ENCODE peak calls at places on chromosomes 5 and 9, in four cellular contexts. One of them, this sample, is unnamed.

GRCh38 chr5:23025604-23026003 is 172.5 kb upstream of the CDH12 start:
- DNase-seq in HepG2: no peak
- DNase-seq in GM12878: no peak
- DNase-seq in K562: no peak
- DNase-seq in this sample: no peak

GRCh38 chr5:59021286-59021673 is 438.4 kb downstream of the RAB3C start:
- DNase-seq in HepG2: no peak
- DNase-seq in GM12878: no peak
- DNase-seq in K562: no peak
- DNase-seq in this sample: no peak

GRCh38 chr5:177116631-177117373 is 16.8 kb upstream of the NSD1 start:
- DNase-seq in HepG2: no peak
- DNase-seq in GM12878: no peak
- DNase-seq in K562: peak
- DNase-seq in this sample: no peak

GRCh38 chr9:106920701-106921283 is 57.8 kb downstream of the ZNF462 start:
- DNase-seq in HepG2: peak
- DNase-seq in GM12878: no peak
- DNase-seq in K562: no peak
- DNase-seq in this sample: no peak

GRCh38 chr5:1484416-1485319 is 39.1 kb downstream of the LPCAT1 start:
- DNase-seq in HepG2: no peak
- DNase-seq in GM12878: peak
- DNase-seq in K562: no peak
- DNase-seq in this sample: no peak

GRCh38 chr5:17400724-17401508 is 97.1 kb upstream of the TAF11L2 start:
- DNase-seq in HepG2: no peak
- DNase-seq in GM12878: no peak
- DNase-seq in K562: no peak
- DNase-seq in this sample: no peak

GRCh38 chr5:151098185-151098813 is 17.5 kb upstream of the TNIP1 start:
- DNase-seq in HepG2: no peak
- DNase-seq in GM12878: no peak
- DNase-seq in K562: no peak
- DNase-seq in this sample: no peak

GRCh38 chr5:83450183-83450839 is 21.2 kb upstream of the VCAN start:
- DNase-seq in HepG2: no peak
- DNase-seq in GM12878: no peak
- DNase-seq in K562: no peak
- DNase-seq in this sample: peak

GRCh38 chr9:111066427-111066826 is 28.2 kb upstream of the LPAR1 start:
- DNase-seq in HepG2: no peak
- DNase-seq in GM12878: no peak
- DNase-seq in K562: no peak
- DNase-seq in this sample: no peak

GRCh38 chr5:64861281-64861680 is 92.6 kb downstream of the CWC27 start:
- DNase-seq in HepG2: no peak
- DNase-seq in GM12878: no peak
- DNase-seq in K562: no peak
- DNase-seq in this sample: no peak

GRCh38 chr5:58775699-58776098 is 192.8 kb downstream of the RAB3C start:
- DNase-seq in HepG2: no peak
- DNase-seq in GM12878: peak
- DNase-seq in K562: no peak
- DNase-seq in this sample: no peak

GRCh38 chr5:64939772-64940510 is 171.2 kb downstream of the CWC27 start:
- DNase-seq in HepG2: peak
- DNase-seq in GM12878: no peak
- DNase-seq in K562: peak
- DNase-seq in this sample: peak

GRCh38 chr5:159866093-159866492 is 50.2 kb upstream of the ADRA1B start:
- DNase-seq in HepG2: no peak
- DNase-seq in GM12878: no peak
- DNase-seq in K562: no peak
- DNase-seq in this sample: no peak

DNA sequence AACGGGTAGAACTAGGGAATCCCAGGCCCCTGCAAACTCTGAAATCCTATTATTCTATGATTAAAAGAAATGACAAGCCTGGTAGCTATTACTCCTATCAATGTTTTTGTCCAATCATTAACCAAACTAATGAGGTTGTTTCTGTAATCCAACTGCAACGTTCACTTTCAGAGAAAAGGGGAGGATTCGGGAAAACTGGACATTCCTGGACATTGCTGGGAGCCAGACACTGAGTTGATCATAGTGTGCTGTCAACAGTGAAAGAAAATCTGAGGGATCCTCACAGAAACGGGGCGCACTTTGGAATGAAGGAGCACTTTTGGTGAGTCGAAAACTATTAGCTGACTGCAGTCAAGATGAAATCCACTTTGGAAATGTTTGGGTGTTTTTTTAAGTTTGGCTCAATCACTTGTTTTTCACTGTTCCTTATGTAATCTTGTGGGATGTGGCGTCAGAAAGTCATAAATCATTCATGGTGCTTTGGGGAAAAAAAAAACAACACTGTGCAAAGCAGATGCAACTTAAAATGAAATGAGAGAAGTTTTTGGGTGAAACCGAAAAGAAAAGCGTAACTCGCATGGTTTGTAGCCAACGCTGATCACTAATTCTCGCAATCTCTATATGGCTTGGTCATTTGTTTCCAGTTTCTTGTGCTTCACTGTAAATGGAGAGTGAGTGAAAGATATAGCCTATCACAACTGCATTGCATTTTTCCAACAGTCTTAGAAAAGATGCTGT is 51.2 kb upstream of the ADRA1B start:
- DNase-seq in HepG2: no peak
- DNase-seq in GM12878: peak
- DNase-seq in K562: no peak
- DNase-seq in this sample: no peak
- TF ChIP-seq CHD4 in HepG2: no peak
- TF ChIP-seq CHD4 in GM12878: no peak
- TF ChIP-seq CHD4 in K562: no peak
- TF ChIP-seq CHD4 in this sample: no peak

GRCh38 chr5:144484124-144484897 is 313.6 kb downstream of the KCTD16 start:
- DNase-seq in HepG2: no peak
- DNase-seq in GM12878: no peak
- DNase-seq in K562: no peak
- DNase-seq in this sample: no peak
- TF ChIP-seq CHD4 in HepG2: no peak
- TF ChIP-seq CHD4 in GM12878: no peak
- TF ChIP-seq CHD4 in K562: no peak
- TF ChIP-seq CHD4 in this sample: no peak

GRCh38 chr9:32968101-32969011 is 33.1 kb downstream of the APTX start:
- DNase-seq in HepG2: peak
- DNase-seq in GM12878: no peak
- DNase-seq in K562: peak
- DNase-seq in this sample: peak
- TF ChIP-seq CHD4 in HepG2: no peak
- TF ChIP-seq CHD4 in GM12878: no peak
- TF ChIP-seq CHD4 in K562: no peak
- TF ChIP-seq CHD4 in this sample: no peak

DNA sequence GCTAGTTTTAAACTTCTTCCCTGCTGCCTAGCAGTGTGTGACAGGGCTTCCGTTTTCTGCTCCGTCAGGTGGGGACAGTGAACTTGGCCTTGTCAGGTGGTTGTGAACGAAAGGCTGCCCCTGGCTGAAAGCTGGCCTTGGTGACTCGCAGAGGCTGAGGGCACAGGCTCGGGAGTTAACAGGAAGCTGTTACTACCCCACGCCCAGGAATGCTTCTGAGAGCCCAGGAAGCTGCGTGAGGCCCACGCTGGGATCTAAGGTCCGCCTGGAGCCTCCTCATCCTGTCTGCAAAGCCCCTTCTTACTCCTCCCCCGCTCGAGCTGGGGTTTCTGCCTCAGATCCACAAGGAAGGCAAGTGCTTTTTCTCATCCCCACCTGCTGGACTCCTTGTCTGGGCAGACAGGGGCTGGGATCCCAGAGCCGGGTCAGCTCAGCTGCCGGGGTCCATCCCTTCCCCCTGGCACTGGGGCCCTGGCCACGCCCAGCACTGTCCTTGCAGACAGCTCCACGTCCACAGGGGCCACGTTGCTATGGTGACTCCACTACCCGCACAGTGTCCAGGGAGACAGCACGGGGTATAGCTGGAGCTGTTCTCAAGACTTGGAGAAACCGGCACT is 124.7 kb upstream of the TBC1D2 start:
- DNase-seq in HepG2: no peak
- DNase-seq in GM12878: peak
- DNase-seq in K562: no peak
- DNase-seq in this sample: peak
- TF ChIP-seq CHD4 in HepG2: no peak
- TF ChIP-seq CHD4 in GM12878: no peak
- TF ChIP-seq CHD4 in K562: no peak
- TF ChIP-seq CHD4 in this sample: no peak

DNA sequence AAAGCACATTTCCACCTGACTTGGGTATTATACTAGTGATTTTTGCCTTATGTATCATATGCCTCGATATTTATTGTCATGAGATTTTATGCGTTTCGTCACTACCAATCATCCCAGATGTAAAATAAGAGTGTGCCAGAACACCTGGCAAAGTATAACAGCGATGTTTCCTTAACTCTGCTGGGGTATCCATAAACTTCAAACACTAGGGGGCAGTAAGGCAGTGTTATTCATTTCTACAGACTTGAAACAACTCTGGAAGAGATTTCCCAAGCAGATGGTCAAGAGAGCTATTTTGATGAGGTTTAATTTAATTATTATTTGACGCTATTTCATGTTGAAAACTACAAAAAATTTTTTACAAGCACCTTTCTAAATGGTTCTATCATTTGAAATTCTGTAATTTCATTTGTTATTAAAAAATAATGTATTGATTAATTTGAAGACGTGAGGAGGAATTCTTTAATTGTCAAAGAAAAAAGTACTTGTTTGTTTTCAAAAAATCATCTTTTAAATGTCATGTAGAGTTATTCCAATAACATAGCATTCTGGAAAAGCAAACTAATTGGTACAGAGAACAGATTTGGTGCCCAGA is 388.5 kb upstream of the CTNND2 start:
- DNase-seq in HepG2: no peak
- DNase-seq in GM12878: no peak
- DNase-seq in K562: peak
- DNase-seq in this sample: peak
- TF ChIP-seq CHD4 in HepG2: no peak
- TF ChIP-seq CHD4 in GM12878: no peak
- TF ChIP-seq CHD4 in K562: no peak
- TF ChIP-seq CHD4 in this sample: no peak

GRCh38 chr9:126514037-126514821 is 99.5 kb upstream of the LMX1B start:
- DNase-seq in HepG2: no peak
- DNase-seq in GM12878: no peak
- DNase-seq in K562: peak
- DNase-seq in this sample: peak
- TF ChIP-seq CHD4 in HepG2: peak
- TF ChIP-seq CHD4 in GM12878: no peak
- TF ChIP-seq CHD4 in K562: no peak
- TF ChIP-seq CHD4 in this sample: no peak

GRCh38 chr9:113998529-113999255 is 79.4 kb downstream of the AMBP start:
- DNase-seq in HepG2: no peak
- DNase-seq in GM12878: no peak
- DNase-seq in K562: no peak
- DNase-seq in this sample: peak
- TF ChIP-seq CHD4 in HepG2: no peak
- TF ChIP-seq CHD4 in GM12878: no peak
- TF ChIP-seq CHD4 in K562: no peak
- TF ChIP-seq CHD4 in this sample: no peak